ENCODE peak calls at places on chromosome 13, in eight cellular contexts. G is BJ; N is T-helper 17 cell; T is RWPE1; Q is stimulated activated CD4-positive, alpha-beta T cell treated with anti-CD3 and anti-CD28 coated beads, Interleukin-1b, Interleukin-23, amount 100 ng/mL, for 24 hours; H is GM23338; Y is CD8-positive, alpha-beta T cell; B is NCI-H2081. V is an unnamed sample.

GRCh38 chr13:79692846-79693245 is 211.9 kb downstream of the NDFIP2 start:
- DNase-seq in H (no peak), G (no peak), T (no peak), N (no peak), Q (no peak), Y (no peak), B (no peak), V (no peak)

GRCh38 chr13:42815686-42816085 is 34.3 kb downstream of the FAM216B start:
- DNase-seq in Y (no peak), G (no peak), B (no peak), Q (no peak), T (no peak), H (no peak), N (no peak), V (no peak)

GRCh38 chr13:113654591-113655357 is 3.2 kb downstream of the ATP4B start:
- DNase-seq in N (no peak), B (no peak), Y (no peak), H (no peak), Q (no peak), T (no peak), G (no peak), V (no peak)

GRCh38 chr13:99178636-99179035 is 22.0 kb upstream of the UBAC2 start:
- DNase-seq in G (no peak), T (no peak), Q (no peak), Y (peak), N (no peak), H (no peak), B (no peak), V (no peak)

GRCh38 chr13:110301606-110302131 is 5.3 kb downstream of the COL4A1 start:
- DNase-seq in B (no peak), T (no peak), G (no peak), N (no peak), Q (no peak), H (peak), Y (no peak), V (no peak)

GRCh38 chr13:84668637-84669036 is 786.4 kb upstream of the SLITRK1 start:
- DNase-seq in B (no peak), G (no peak), Q (no peak), H (no peak), T (no peak), Y (no peak), N (no peak), V (no peak)

GRCh38 chr13:73677041-73677589 is 457.1 kb downstream of the KLF12 start:
- DNase-seq in Q (no peak), Y (no peak), N (no peak), B (no peak), T (peak), H (no peak), G (no peak), V (no peak)

GRCh38 chr13:74250738-74251190 is 116.6 kb upstream of the KLF12 start:
- DNase-seq in G (no peak), Y (no peak), Q (no peak), H (no peak), N (no peak), T (peak), B (no peak), V (no peak)

GRCh38 chr13:81929988-81930387 is 1589.1 kb upstream of the SPRY2 start:
- DNase-seq in G (no peak), Q (no peak), B (peak), H (peak), T (peak), N (no peak), Y (no peak), V (peak)

GRCh38 chr13:60328073-60328472 is 68.9 kb upstream of the TDRD3 start:
- DNase-seq in Q (no peak), N (no peak), B (no peak), H (no peak), G (no peak), T (no peak), Y (no peak), V (no peak)

GRCh38 chr13:106566682-106567420 is 1.1 kb downstream of the ARGLU1 start:
- DNase-seq in Y (no peak), B (peak), Q (no peak), N (no peak), H (peak), T (peak), G (no peak), V (peak)

GRCh38 chr13:43368003-43368402 is 344.6 kb downstream of the DNAJC15 start:
- DNase-seq in H (no peak), Y (no peak), B (no peak), T (no peak), N (no peak), Q (no peak), G (no peak), V (no peak)

GRCh38 chr13:112711528-112712265 is 21.9 kb downstream of the ATP11A start:
- DNase-seq in B (peak), Q (no peak), H (peak), T (peak), G (peak), Y (no peak), N (no peak), V (no peak)

GRCh38 chr13:114073881-114074551 is 58.4 kb downstream of the RASA3 start:
- DNase-seq in H (no peak), Y (no peak), Q (no peak), T (no peak), B (no peak), G (no peak), N (no peak), V (no peak)

GRCh38 chr13:74115138-74115537 is 19.1 kb downstream of the KLF12 start:
- DNase-seq in Y (no peak), T (no peak), Q (no peak), N (no peak), H (no peak), G (no peak), B (no peak), V (no peak)

GRCh38 chr13:26880741-26881140 is 120.2 kb upstream of the GPR12 start:
- DNase-seq in T (no peak), G (no peak), B (no peak), H (no peak), N (no peak), Y (no peak), Q (no peak), V (no peak)

GRCh38 chr13:21229241-21230024 is 53.0 kb downstream of the MRPL57 start:
- DNase-seq in T (no peak), N (no peak), G (no peak), Y (no peak), B (no peak), Q (no peak), H (no peak), V (no peak)

GRCh38 chr13:38024431-38024830 is 154.9 kb upstream of the TRPC4 start:
- DNase-seq in N (no peak), T (no peak), H (no peak), B (no peak), Q (no peak), Y (no peak), G (no peak), V (no peak)

GRCh38 chr13:20363162-20363561 is 131.0 kb upstream of the GJB6 start:
- DNase-seq in Y (no peak), G (no peak), H (no peak), T (no peak), B (no peak), Q (no peak), N (no peak), V (no peak)

GRCh38 chr13:40026174-40026585 is 370.7 kb downstream of the COG6 start:
- DNase-seq in G (no peak), T (no peak), N (no peak), Q (peak), B (no peak), Y (no peak), H (no peak), V (no peak)

GRCh38 chr13:110346661-110347067 is 39.6 kb downstream of the COL4A2 start:
- DNase-seq in G (no peak), H (no peak), Q (no peak), N (no peak), B (peak), Y (no peak), T (peak), V (no peak)

GRCh38 chr13:22461854-22462565 is 718.8 kb upstream of the SGCG start:
- DNase-seq in H (no peak), T (no peak), Q (no peak), Y (no peak), N (no peak), B (no peak), G (no peak), V (no peak)

GRCh38 chr13:113151745-113152707 is 6.4 kb upstream of the PROZ start:
- DNase-seq in H (no peak), B (no peak), Q (no peak), Y (peak), T (no peak), G (no peak), N (no peak), V (peak)

GRCh38 chr13:44703371-44703770 is 127.2 kb upstream of the TSC22D1 start:
- DNase-seq in H (no peak), Q (no peak), G (peak), B (no peak), N (no peak), Y (no peak), T (no peak), V (no peak)

GRCh38 chr13:74129500-74130144 is 4.6 kb downstream of the KLF12 start:
- DNase-seq in Y (peak), N (peak), B (no peak), T (no peak), Q (no peak), G (no peak), H (no peak), V (peak)

GRCh38 chr13:108657520-108657919 is 28.1 kb downstream of the MYO16 start:
- DNase-seq in N (no peak), B (no peak), H (no peak), T (no peak), Y (no peak), Q (no peak), G (no peak), V (no peak)

GRCh38 chr13:76723551-76724232 is 162.5 kb downstream of the KCTD12 start:
- DNase-seq in G (peak), B (no peak), Q (no peak), H (peak), N (no peak), Y (peak), T (peak), V (no peak)

GRCh38 chr13:25203256-25203794 is 31.2 kb upstream of the AMER2 start:
- DNase-seq in Y (no peak), Q (no peak), G (no peak), T (no peak), N (no peak), B (no peak), H (peak), V (no peak)

GRCh38 chr13:76036176-76036575 is 400.0 kb downstream of the LMO7 start:
- DNase-seq in Y (no peak), N (no peak), H (no peak), Q (no peak), G (no peak), B (no peak), T (no peak), V (no peak)

GRCh38 chr13:27917121-27917947 is 2.5 kb upstream of the PDX1 start:
- DNase-seq in Y (no peak), N (no peak), B (no peak), T (no peak), G (no peak), Q (no peak), H (peak), V (no peak)

GRCh38 chr13:100491164-100491847 is 97.3 kb downstream of the GGACT start:
- DNase-seq in H (no peak), T (no peak), N (no peak), Q (no peak), G (no peak), B (peak), Y (no peak), V (no peak)

GRCh38 chr13:27915301-27916207 is 4.2 kb upstream of the PDX1 start:
- DNase-seq in G (no peak), T (no peak), Q (no peak), Y (no peak), H (peak), B (no peak), N (no peak), V (no peak)

GRCh38 chr13:50261502-50261901 is 246.3 kb downstream of the KCNRG start:
- DNase-seq in G (no peak), T (peak), H (no peak), Y (no peak), Q (no peak), N (no peak), B (no peak), V (no peak)

GRCh38 chr13:76808927-76809326 is 77.3 kb downstream of the KCTD12 start:
- DNase-seq in H (no peak), B (no peak), Q (no peak), N (no peak), T (no peak), Y (no peak), G (no peak), V (no peak)

GRCh38 chr13:50801087-50801931 is 42.2 kb downstream of the DLEU7 start:
- DNase-seq in H (peak), N (peak), G (peak), Y (peak), B (peak), T (peak), Q (peak), V (peak)

GRCh38 chr13:109419896-109420295 is 366.5 kb downstream of the IRS2 start:
- DNase-seq in G (no peak), B (no peak), T (peak), Q (no peak), H (no peak), Y (no peak), N (no peak), V (no peak)

GRCh38 chr13:67071918-67072598 is 158.1 kb downstream of the PCDH9 start:
- DNase-seq in N (no peak), H (no peak), Y (no peak), Q (no peak), G (no peak), T (no peak), B (no peak), V (no peak)

GRCh38 chr13:93235258-93236015 is 8.8 kb downstream of the GPC6 start:
- DNase-seq in N (no peak), B (no peak), Y (no peak), T (no peak), G (no peak), Q (no peak), H (no peak), V (peak)